ENCODE peak calls at places on chromosomes 4 and X, in eight cellular contexts. U, G, H, L, F, C, D and V are unnamed samples.

GRCh38 chr4:112082954-112083586 is 62.2 kb upstream of the FAM241A start:
- DNase-seq in U (no peak), G (no peak), H (no peak), L (peak), F (no peak), C (peak), D (peak), V (peak)

GRCh38 chr4:56512166-56512565 is 6.6 kb downstream of the ARL9 start:
- DNase-seq in U (no peak), G (no peak), H (no peak), L (peak), F (no peak), C (peak), D (peak), V (peak)

GRCh38 chr4:47641755-47642154 is 156.7 kb downstream of the ATP10D start:
- DNase-seq in U (no peak), G (no peak), H (no peak), L (peak), F (no peak), C (peak), D (peak), V (no peak)

GRCh38 chrX:133415276-133416105 is at the start of gene GPC4:
- DNase-seq in U (no peak), G (peak), H (no peak), L (peak), F (peak), C (peak), D (peak), V (peak)

GRCh38 chrX:981791-982626 is 230.4 kb downstream of the CRLF2 start:
- DNase-seq in U (no peak), G (no peak), H (no peak), L (no peak), F (no peak), C (no peak), D (no peak), V (no peak)

GRCh38 chr4:186021461-186022167 is 47.3 kb upstream of the TLR3 start:
- DNase-seq in U (no peak), G (no peak), H (no peak), L (peak), F (peak), C (peak), D (peak), V (peak)

GRCh38 chr4:184924516-184924915 is 93.8 kb upstream of the HELT start:
- DNase-seq in U (no peak), G (no peak), H (no peak), L (no peak), F (no peak), C (no peak), D (no peak), V (no peak)

GRCh38 chr4:123479944-123480343 is 83.3 kb downstream of the SPRY1 start:
- DNase-seq in U (no peak), G (no peak), H (no peak), L (peak), F (no peak), C (peak), D (peak), V (peak)

GRCh38 chrX:25004485-25005032 is 11.2 kb downstream of the ARX start:
- DNase-seq in U (no peak), G (no peak), H (no peak), L (no peak), F (no peak), C (peak), D (no peak), V (no peak)

GRCh38 chrX:41472231-41472815 is 25.2 kb downstream of the NYX start:
- DNase-seq in U (no peak), G (no peak), H (no peak), L (no peak), F (no peak), C (no peak), D (no peak), V (no peak)